ENCODE peak calls at places on chromosomes 13 and 19, in seven cellular contexts. F is aorta, E is sigmoid colon, W is lower lobe of right lung, S is PC-9, T is psoas muscle, G is left lung. K is an unnamed sample.

GRCh38 chr19:42253245-42254082 is 1.5 kb downstream of the ERF start:
- DNase-seq in F (peak; percentile 76), E (peak; percentile 89), W (peak; percentile 77), S (peak; percentile 38), T (peak; percentile 68), G (peak; percentile 92), K (peak; percentile 54)

GRCh38 chr19:4304509-4305252 is at the start of gene FSD1:
- DNase-seq in F (no peak), E (no peak), W (no peak), S (no peak), T (no peak), G (no peak), K (peak; percentile 21)

GRCh38 chr13:34469212-34469983 is 472.7 kb upstream of the NBEA start:
- DNase-seq in F (no peak), E (no peak), W (no peak), S (peak; percentile 97), T (no peak), G (no peak), K (no peak)

GRCh38 chr13:88196106-88196505 is 524.9 kb downstream of the SLITRK5 start:
- DNase-seq in F (no peak), E (no peak), W (no peak), S (no peak), T (no peak), G (no peak), K (no peak)

GRCh38 chr19:47430041-47430802 is 10.9 kb upstream of the MEIS3 start:
- DNase-seq in F (peak; percentile 58), E (no peak), W (peak; percentile 71), S (no peak), T (no peak), G (no peak), K (no peak)

GRCh38 chr13:31129419-31129818 is 32.3 kb downstream of the HSPH1 start:
- DNase-seq in F (no peak), E (no peak), W (no peak), S (no peak), T (no peak), G (no peak), K (no peak)

GRCh38 chr19:4403005-4403761 is 743 bp downstream of the CHAF1A start:
- DNase-seq in F (no peak), E (no peak), W (no peak), S (no peak), T (no peak), G (peak; percentile 53), K (no peak)

GRCh38 chr19:56980864-56981263 is 138.9 kb upstream of the USP29 start:
- DNase-seq in F (no peak), E (no peak), W (no peak), S (no peak), T (peak; percentile 18), G (no peak), K (no peak)

GRCh38 chr13:95530178-95530577 is 22.3 kb upstream of the CLDN10 start:
- DNase-seq in F (peak; percentile 50), E (no peak), W (peak; percentile 54), S (peak; percentile 85), T (peak; percentile 13), G (no peak), K (no peak)

GRCh38 chr13:47678201-47678963 is 322.7 kb downstream of the SUCLA2 start:
- DNase-seq in F (no peak), E (no peak), W (no peak), S (no peak), T (no peak), G (no peak), K (no peak)

GRCh38 chr19:50309396-50310125 is 19.6 kb downstream of the KCNC3 start:
- DNase-seq in F (no peak), E (no peak), W (no peak), S (no peak), T (no peak), G (peak; percentile 52), K (no peak)

GRCh38 chr13:109479991-109480696 is 306.2 kb downstream of the IRS2 start:
- DNase-seq in F (no peak), E (no peak), W (no peak), S (peak; percentile 59), T (no peak), G (no peak), K (no peak)

GRCh38 chr19:40254714-40255418 is 28.4 kb upstream of the CCNP start:
- DNase-seq in F (no peak), E (no peak), W (no peak), S (no peak), T (no peak), G (peak; percentile 39), K (no peak)

GRCh38 chr19:9075064-9075964 is 11.5 kb upstream of the OR1M1 start:
- DNase-seq in F (peak; percentile 80), E (peak; percentile 90), W (peak; percentile 54), S (peak; percentile 99), T (peak; percentile 54), G (peak; percentile 78), K (no peak)

GRCh38 chr19:38898788-38899446 is 501 bp downstream of the SIRT2 start:
- DNase-seq in F (no peak), E (no peak), W (no peak), S (no peak), T (no peak), G (no peak), K (no peak)

GRCh38 chr19:38900220-38900629 is 456 bp downstream of the NFKBIB start:
- DNase-seq in F (no peak), E (no peak), W (no peak), S (no peak), T (no peak), G (no peak), K (no peak)

GRCh38 chr19:38901683-38902082 is 1.9 kb downstream of the NFKBIB start:
- DNase-seq in F (no peak), E (no peak), W (no peak), S (no peak), T (no peak), G (no peak), K (no peak)

GRCh38 chr19:38899447-38900219 is at the start of the genes NFKBIB and SIRT2:
- DNase-seq in F (peak; percentile 100), E (peak; percentile 100), W (peak; percentile 100), S (peak; percentile 99), T (peak; percentile 100), G (peak; percentile 99), K (peak; percentile 100)

DNA sequence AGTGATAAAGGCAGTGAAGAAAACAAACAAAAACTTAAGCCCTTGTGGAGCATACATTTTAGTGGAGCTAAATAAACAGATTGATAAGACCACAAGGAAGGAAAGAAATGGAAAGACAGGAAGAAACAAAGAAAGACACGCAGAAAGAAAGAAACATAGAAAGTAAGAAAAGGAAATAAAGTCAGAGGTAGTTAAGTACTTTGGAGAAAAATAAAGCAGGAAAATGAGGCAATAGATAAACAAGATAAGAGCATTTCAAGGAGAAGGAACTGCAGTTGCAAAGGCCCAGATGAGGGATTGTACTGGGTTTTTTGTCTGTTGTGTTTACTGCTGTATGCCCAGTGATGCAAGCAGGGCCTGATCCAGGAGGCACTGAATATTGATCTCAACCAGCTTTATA is 1.0 kb downstream of the NFKBIB start:
- DNase-seq in F (no peak), E (no peak), W (no peak), S (no peak), T (no peak), G (no peak), K (no peak)
- H3K27ac ChIP-seq in F (no peak overlapping the region), E (peak overlapping the region; percentile 95), W (peak overlapping the region; percentile 91), S (peak overlapping the region; percentile 64), T (peak overlapping the region; percentile 96), G (peak overlapping the region; percentile 83), K (peak overlapping the region; percentile 98)

GRCh38 chr13:67229438-67230242 is 496 bp downstream of the PCDH9 start:
- DNase-seq in F (no peak), E (no peak), W (no peak), S (no peak), T (no peak), G (no peak), K (no peak)

GRCh38 chr13:67228909-67229308 is 1.2 kb downstream of the PCDH9 start:
- DNase-seq in F (no peak), E (no peak), W (no peak), S (no peak), T (no peak), G (no peak), K (no peak)

GRCh38 chr13:67227131-67227983 is 2.8 kb downstream of the PCDH9 start:
- DNase-seq in F (no peak), E (no peak), W (no peak), S (no peak), T (no peak), G (no peak), K (no peak)

GRCh38 chr13:67226686-67227085 is 3.5 kb downstream of the PCDH9 start:
- DNase-seq in F (no peak), E (no peak), W (no peak), S (no peak), T (no peak), G (no peak), K (no peak)

DNA sequence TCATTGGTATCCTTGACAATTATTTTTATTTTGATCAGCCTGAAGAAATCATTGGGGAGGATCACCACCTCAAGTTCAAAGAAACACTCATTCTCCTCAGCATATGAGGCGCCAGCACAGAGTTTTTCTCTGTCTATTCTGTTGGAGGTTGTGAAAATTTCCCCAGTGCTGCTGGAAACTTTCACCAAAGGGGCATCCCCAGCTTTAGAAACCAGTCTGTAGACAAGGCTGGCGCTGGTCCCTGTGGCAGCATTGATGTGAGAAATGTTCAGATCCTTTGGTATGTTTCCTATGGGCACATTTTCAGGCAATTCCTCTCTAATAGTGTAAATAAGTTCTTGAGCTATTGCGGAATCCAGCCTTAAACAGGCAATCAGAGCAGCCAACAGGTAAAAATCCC is 2.1 kb downstream of the PCDH9 start:
- DNase-seq in F (no peak), E (no peak), W (no peak), S (no peak), T (no peak), G (no peak), K (no peak)
- H3K4me3 ChIP-seq in F (no peak overlapping the region), E (peak overlapping the region; percentile 72), W (peak overlapping the region; percentile 82), S (no peak overlapping the region), T (peak overlapping the region; percentile 84), G (peak overlapping the region; percentile 63), K (no peak overlapping the region)

DNA sequence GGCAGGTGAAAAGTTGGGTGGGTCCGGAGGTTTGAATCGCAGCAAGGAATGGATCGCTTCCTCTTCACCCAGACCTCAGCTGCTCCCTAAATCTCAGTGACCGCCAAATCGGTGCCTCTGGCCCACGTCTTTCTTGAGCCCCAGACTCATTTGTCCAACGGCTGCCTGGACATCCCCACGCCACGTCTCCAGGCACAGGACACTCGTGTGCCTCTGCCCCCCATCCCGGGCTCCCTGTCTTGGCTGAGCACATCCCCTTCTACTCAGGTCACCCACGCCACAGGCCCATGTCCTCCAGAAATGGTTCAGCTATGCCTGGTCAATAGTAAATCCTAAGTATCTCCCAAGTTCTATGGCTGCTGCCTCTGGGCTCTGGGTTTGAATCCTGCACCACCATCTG is 56.6 kb downstream of the CDADC1 start:
- DNase-seq in F (no peak), E (no peak), W (no peak), S (no peak), T (no peak), G (peak; percentile 73), K (no peak)
- H3K4me1 ChIP-seq in F (peaks cover 2% of the 10 kb centered on the region), E (no peaks in the 10 kb centered on the region), W (peaks cover 34% of the 10 kb centered on the region), S (no peaks in the 10 kb centered on the region), T (peaks cover 11% of the 10 kb centered on the region), G (peaks cover 4% of the 10 kb centered on the region), K (no peaks in the 10 kb centered on the region)

DNA sequence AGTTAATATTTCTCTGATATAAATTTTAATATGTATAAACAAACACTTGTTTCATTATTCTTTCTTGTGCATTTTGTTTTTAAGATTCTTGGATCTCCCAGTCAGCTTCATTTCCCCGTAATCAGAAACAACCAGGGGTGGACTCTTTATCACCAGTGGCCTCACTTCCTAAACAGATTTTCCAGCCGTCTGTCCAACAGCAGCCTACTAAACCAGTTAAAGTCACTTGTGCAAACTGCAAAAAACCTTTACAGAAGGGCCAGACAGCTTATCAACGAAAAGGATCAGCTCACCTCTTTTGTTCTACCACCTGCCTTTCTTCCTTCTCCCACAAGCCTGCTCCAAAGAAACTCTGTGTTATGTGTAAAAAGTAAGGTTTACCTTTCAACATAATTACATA is 44.2 kb downstream of the ZMYM2 start:
- DNase-seq in F (no peak), E (no peak), W (no peak), S (no peak), T (no peak), G (no peak), K (no peak)
- H3K27ac ChIP-seq in F (no peak overlapping the region), E (no peak overlapping the region), W (no peak overlapping the region), S (no peak overlapping the region), T (no peak overlapping the region), G (no peak overlapping the region), K (no peak overlapping the region)